ENCODE peak calls at places on chromosomes 7 and 10, in five cellular contexts. K, Z, E, H and I are unnamed samples.
A peak's percentile ranks its signal among the peaks of the same experiment; 100 is the strongest.

GRCh38 chr10:79904671-79905321 is 44.1 kb downstream of the SFTPD start:
- DNase-seq in K (peak; percentile 79), Z (peak; percentile 80), E (peak; percentile 92), H (peak; percentile 82), I (peak; percentile 11)

GRCh38 chr10:127600479-127600878 is 51.4 kb downstream of the NPS start:
- DNase-seq in K (no peak), Z (no peak), E (no peak), H (no peak), I (no peak)

GRCh38 chr7:76071316-76072242 is 23.7 kb downstream of the MDH2 start:
- DNase-seq in K (no peak), Z (no peak), E (peak; percentile 71), H (no peak), I (no peak)

GRCh38 chr7:128891942-128892269 is 18.6 kb downstream of the KCP start:
- DNase-seq in K (no peak), Z (no peak), E (no peak), H (no peak), I (no peak)

GRCh38 chr7:37201003-37201875 is 247.4 kb downstream of the ELMO1 start:
- DNase-seq in K (peak; percentile 92), Z (peak; percentile 80), E (peak; percentile 89), H (peak; percentile 85), I (no peak)

GRCh38 chr10:98331888-98332287 is 63.9 kb upstream of the LOXL4 start:
- DNase-seq in K (no peak), Z (no peak), E (peak; percentile 35), H (peak; percentile 26), I (no peak)

GRCh38 chr7:105677395-105677701 is 96.1 kb upstream of the EFCAB10 start:
- DNase-seq in K (no peak), Z (no peak), E (no peak), H (no peak), I (no peak)

GRCh38 chr10:96579133-96579532 is 7.7 kb downstream of the TM9SF3 start:
- DNase-seq in K (no peak), Z (no peak), E (no peak), H (no peak), I (no peak)

GRCh38 chr7:101099969-101100781 is 14.9 kb downstream of the TRIM56 start:
- DNase-seq in K (peak; percentile 99), Z (peak; percentile 86), E (peak; percentile 98), H (peak; percentile 99), I (no peak)

GRCh38 chr10:100759331-100759730 is 13.9 kb downstream of the PAX2 start:
- DNase-seq in K (no peak), Z (no peak), E (peak; percentile 44), H (no peak), I (no peak)

GRCh38 chr7:74452748-74453320 is 872 bp upstream of the GTF2IRD1 start:
- DNase-seq in K (no peak), Z (no peak), E (peak; percentile 89), H (peak; percentile 52), I (no peak)

GRCh38 chr10:69056536-69057260 is 31.2 kb upstream of the SRGN start:
- DNase-seq in K (no peak), Z (no peak), E (peak; percentile 53), H (no peak), I (no peak)

GRCh38 chr7:703049-703448 is 23.4 kb upstream of the DNAAF5 start:
- DNase-seq in K (no peak), Z (no peak), E (no peak), H (no peak), I (no peak)

GRCh38 chr10:31147220-31147608 is 115.5 kb upstream of the ZNF438 start:
- DNase-seq in K (no peak), Z (no peak), E (no peak), H (peak; percentile 91), I (no peak)

GRCh38 chr10:73774637-73775036 is 7.2 kb upstream of the CHCHD1 start:
- DNase-seq in K (no peak), Z (no peak), E (no peak), H (peak; percentile 52), I (no peak)

GRCh38 chr10:88901610-88902327 is 21.7 kb downstream of the STAMBPL1 start:
- DNase-seq in K (no peak), Z (no peak), E (no peak), H (peak; percentile 69), I (no peak)

GRCh38 chr10:127196227-127196954 is at the start of gene INSYN2A:
- DNase-seq in K (no peak), Z (peak; percentile 52), E (peak; percentile 83), H (peak; percentile 70), I (no peak)

GRCh38 chr7:115297651-115298050 is 375.8 kb downstream of the MDFIC start:
- DNase-seq in K (no peak), Z (no peak), E (peak; percentile 47), H (peak; percentile 91), I (no peak)

GRCh38 chr10:484441-484924 is 205.0 kb downstream of the DIP2C start:
- DNase-seq in K (peak; percentile 57), Z (peak; percentile 26), E (peak; percentile 71), H (peak; percentile 71), I (no peak)

GRCh38 chr10:44990965-44991364 is 9.8 kb upstream of the ZNF22 start:
- DNase-seq in K (peak; percentile 53), Z (no peak), E (peak; percentile 65), H (no peak), I (no peak)

GRCh38 chr10:88793747-88794299 is 8.7 kb upstream of the LIPM start:
- DNase-seq in K (no peak), Z (no peak), E (no peak), H (peak; percentile 67), I (no peak)

GRCh38 chr7:67625257-67625713 is 628.7 kb downstream of the TYW1 start:
- DNase-seq in K (peak; percentile 62), Z (peak; percentile 80), E (peak; percentile 91), H (peak; percentile 80), I (no peak)

GRCh38 chr7:277228-277627 is 12.7 kb upstream of the FOXL3 start:
- DNase-seq in K (no peak), Z (no peak), E (no peak), H (no peak), I (no peak)

GRCh38 chr10:119973261-119973660 is 80.7 kb downstream of the SEC23IP start:
- DNase-seq in K (no peak), Z (no peak), E (no peak), H (peak; percentile 10), I (no peak)

GRCh38 chr10:73159038-73159648 is 8.7 kb downstream of the ECD start:
- DNase-seq in K (peak; percentile 68), Z (peak; percentile 37), E (no peak), H (peak; percentile 75), I (peak; percentile 53)

GRCh38 chr7:18698258-18698734 is 202.7 kb downstream of the HDAC9 start:
- DNase-seq in K (no peak), Z (no peak), E (no peak), H (no peak), I (no peak)

GRCh38 chr10:6313107-6313895 is 110.6 kb downstream of the PFKFB3 start:
- DNase-seq in K (no peak), Z (no peak), E (no peak), H (peak; percentile 57), I (no peak)

GRCh38 chr10:103786020-103786419 is 69.4 kb downstream of the SH3PXD2A start:
- DNase-seq in K (no peak), Z (no peak), E (no peak), H (no peak), I (no peak)

GRCh38 chr10:70664702-70665195 is 7.6 kb upstream of the ADAMTS14 start:
- DNase-seq in K (no peak), Z (no peak), E (no peak), H (peak; percentile 97), I (no peak)

DNA sequence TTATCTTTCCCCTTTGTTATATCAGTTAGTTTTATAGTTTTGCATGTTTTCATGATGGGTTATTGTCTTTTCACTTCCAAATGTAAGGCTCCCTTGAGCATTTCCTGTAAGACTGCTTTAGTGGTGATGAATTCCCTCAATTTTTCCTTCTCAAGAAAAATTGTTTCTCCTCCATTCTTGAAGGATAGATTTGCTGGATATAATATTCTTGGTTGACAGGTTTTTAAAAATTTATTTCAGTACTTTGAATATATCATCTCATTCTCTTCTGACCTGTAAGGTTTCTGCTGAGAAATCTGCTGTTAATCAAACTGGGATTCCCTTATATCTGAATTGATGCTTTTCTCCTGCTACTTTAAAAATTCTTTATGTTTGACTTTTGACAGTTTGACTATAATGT is 33.3 kb downstream of the SCART1 start:
- DNase-seq in K (no peak), Z (no peak), E (no peak), H (no peak), I (no peak)
- H3K9me3 ChIP-seq in K (peaks cover 59% of the 10 kb centered on the region), Z (peaks cover 10% of the 10 kb centered on the region), E (peaks cover 2% of the 10 kb centered on the region), H (no peaks in the 10 kb centered on the region), I (peaks cover 3% of the 10 kb centered on the region)

DNA sequence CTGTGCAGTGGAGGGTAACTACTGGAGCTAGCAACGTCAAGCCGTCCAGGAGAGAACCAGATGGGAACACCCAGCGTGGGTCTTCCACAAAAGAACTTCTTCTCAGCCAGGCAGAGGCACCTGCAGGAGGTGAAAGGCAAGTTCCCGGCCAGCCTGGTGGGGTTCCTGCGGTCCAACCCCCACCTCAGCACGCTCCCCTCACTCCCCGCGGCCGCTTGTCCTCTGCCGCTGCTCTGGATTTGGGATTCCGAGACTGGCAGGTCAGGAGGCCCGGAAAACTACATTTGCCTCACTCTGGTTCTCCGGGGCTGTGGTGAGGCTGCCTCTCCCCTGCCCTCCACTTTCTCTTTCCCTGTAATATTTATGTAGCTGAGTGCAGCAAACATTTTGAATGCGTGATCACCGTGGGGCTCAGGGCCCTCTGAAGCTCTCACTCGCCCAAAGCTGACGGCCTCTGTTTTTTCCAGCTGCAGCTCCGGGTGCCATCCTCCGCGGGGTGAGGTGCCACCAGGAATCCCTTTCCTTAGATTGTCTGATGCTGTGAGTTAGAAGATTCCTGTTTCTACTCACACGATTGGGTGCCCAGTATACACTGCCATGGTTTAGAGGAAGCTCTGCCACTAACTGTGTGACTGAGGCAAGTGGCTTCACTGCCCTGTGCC is 366.9 kb downstream of the DNAJB6 start:
- DNase-seq in K (no peak), Z (peak; percentile 9), E (no peak), H (no peak), I (no peak)
- H3K9me3 ChIP-seq in K (no peaks in the 10 kb centered on the region), Z (no peaks in the 10 kb centered on the region), E (no peaks in the 10 kb centered on the region), H (no peaks in the 10 kb centered on the region), I (no peaks in the 10 kb centered on the region)

DNA sequence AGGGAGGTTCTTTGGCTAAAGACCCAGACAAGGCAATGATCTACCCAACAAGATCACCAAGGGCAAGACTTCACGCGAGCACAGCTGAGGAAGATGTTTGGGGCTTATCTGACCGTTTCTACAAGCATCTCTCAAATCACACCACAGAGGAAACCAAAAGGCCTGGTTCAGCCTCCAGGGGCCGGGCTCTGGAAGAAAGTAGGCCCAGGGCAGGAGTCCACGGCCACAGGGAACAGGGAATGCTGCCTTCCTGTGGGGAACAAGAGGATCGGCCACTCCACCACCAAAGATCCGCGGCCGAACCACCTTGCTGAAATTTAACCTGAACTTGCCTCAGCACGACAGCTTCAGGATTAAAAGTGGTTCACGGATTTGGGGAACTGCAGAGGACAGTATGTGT is 332.5 kb downstream of the PTPRN2 start:
- DNase-seq in K (no peak), Z (no peak), E (no peak), H (no peak), I (no peak)
- H3K9me3 ChIP-seq in K (no peaks in the 10 kb centered on the region), Z (no peaks in the 10 kb centered on the region), E (no peaks in the 10 kb centered on the region), H (no peaks in the 10 kb centered on the region), I (no peaks in the 10 kb centered on the region)

DNA sequence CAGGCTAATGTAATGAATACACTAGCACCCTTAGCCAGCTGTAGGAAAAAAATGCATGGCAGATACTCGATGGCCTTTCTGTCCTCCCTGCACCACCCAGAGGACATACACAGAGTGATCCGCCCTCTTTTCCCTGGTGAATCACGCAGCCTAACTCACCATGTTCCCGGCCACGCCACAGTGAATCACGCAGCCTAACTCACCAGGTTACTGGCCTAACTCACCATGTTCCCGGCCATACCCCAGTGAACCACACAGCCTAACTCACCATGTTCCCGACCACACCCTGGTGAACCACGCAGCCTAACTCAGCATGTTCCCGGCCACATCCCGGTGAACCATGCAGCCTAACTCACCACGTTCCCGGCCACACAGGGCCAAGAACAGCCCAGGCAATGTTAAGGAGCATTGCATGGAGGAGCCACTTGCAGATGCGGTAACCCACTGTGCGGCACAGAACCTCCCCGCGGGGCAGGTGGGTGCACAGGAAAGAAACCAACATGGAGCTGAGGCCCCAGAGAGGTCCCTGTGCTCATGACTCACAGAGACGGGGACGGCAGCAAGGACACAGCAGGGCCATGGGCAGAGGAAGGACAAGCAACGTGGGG is 508.5 kb downstream of the DNAJB6 start:
- DNase-seq in K (no peak), Z (no peak), E (peak; percentile 31), H (no peak), I (no peak)
- H3K9me3 ChIP-seq in K (no peaks in the 10 kb centered on the region), Z (no peaks in the 10 kb centered on the region), E (no peaks in the 10 kb centered on the region), H (no peaks in the 10 kb centered on the region), I (no peaks in the 10 kb centered on the region)